ENCODE peak calls at places on chromosomes 12 and 14, in five cellular contexts. One of them, this sample, is unnamed.

GRCh38 chr12:58202933-58203713 is 261.8 kb downstream of the ATP23 start:
- DNase-seq in substantia nigra: no peak
- DNase-seq in G401: no peak
- DNase-seq in LoVo: no peak
- DNase-seq in mucosa of gallbladder: no peak
- DNase-seq in this sample: no peak

GRCh38 chr14:81192594-81192993 is 28.2 kb downstream of the GTF2A1 start:
- DNase-seq in substantia nigra: no peak
- DNase-seq in G401: no peak
- DNase-seq in LoVo: no peak
- DNase-seq in mucosa of gallbladder: no peak
- DNase-seq in this sample: no peak

GRCh38 chr12:75831413-75831812 is 200.2 kb downstream of the PHLDA1 start:
- DNase-seq in substantia nigra: no peak
- DNase-seq in G401: no peak
- DNase-seq in LoVo: no peak
- DNase-seq in mucosa of gallbladder: no peak
- DNase-seq in this sample: no peak

GRCh38 chr12:44317651-44318126 is 481.8 kb downstream of the TMEM117 start:
- DNase-seq in substantia nigra: no peak
- DNase-seq in G401: peak; percentile 23
- DNase-seq in LoVo: no peak
- DNase-seq in mucosa of gallbladder: no peak
- DNase-seq in this sample: peak; percentile 57

GRCh38 chr12:107200394-107200793 is 107.0 kb upstream of the CRY1 start:
- DNase-seq in substantia nigra: peak; percentile 0
- DNase-seq in G401: no peak
- DNase-seq in LoVo: peak; percentile 12
- DNase-seq in mucosa of gallbladder: no peak
- DNase-seq in this sample: peak; percentile 56

GRCh38 chr14:78356406-78356805 is 186.2 kb downstream of the NRXN3 start:
- DNase-seq in substantia nigra: peak; percentile 20
- DNase-seq in G401: peak; percentile 5
- DNase-seq in LoVo: no peak
- DNase-seq in mucosa of gallbladder: no peak
- DNase-seq in this sample: no peak

GRCh38 chr12:47828967-47829482 is 9.3 kb upstream of the HDAC7 start:
- DNase-seq in substantia nigra: no peak
- DNase-seq in G401: no peak
- DNase-seq in LoVo: peak; percentile 35
- DNase-seq in mucosa of gallbladder: peak; percentile 78
- DNase-seq in this sample: peak; percentile 85

GRCh38 chr14:104246401-104247335 is 108.3 kb downstream of the KIF26A start:
- DNase-seq in substantia nigra: no peak
- DNase-seq in G401: no peak
- DNase-seq in LoVo: no peak
- DNase-seq in mucosa of gallbladder: no peak
- DNase-seq in this sample: no peak

This sample was measured in foreskin fibroblast.